ENCODE peak calls at places on chromosomes 11 and 22, in nine cellular contexts. G is BJ, B is fibroblast of the aortic adventitia, C is lung, I is kidney, U is upper lobe of left lung, V is A549, J is PC-9, S is transverse colon. L is an unnamed sample.

GRCh38 chr22:25656724-25657123 is 85.3 kb upstream of the MYO18B start:
- DNase-seq in G (no peak), B (no peak), C (no peak), I (no peak), U (no peak), V (no peak), J (no peak), S (no peak), L (no peak)

GRCh38 chr11:18668131-18668530 is 30.4 kb upstream of the TMEM86A start:
- DNase-seq in G (no peak), B (no peak), C (no peak), I (no peak), U (no peak), V (no peak), J (no peak), S (no peak), L (no peak)

GRCh38 chr11:111459506-111460270 is 52.5 kb downstream of the BTG4 start:
- DNase-seq in G (no peak), B (no peak), C (no peak), I (no peak), U (no peak), V (no peak), J (no peak), S (no peak), L (no peak)

GRCh38 chr11:8192016-8192895 is 23.4 kb upstream of the RIC3 start:
- DNase-seq in G (peak; percentile 3), B (peak; percentile 75), C (peak; percentile 48), I (no peak), U (peak; percentile 44), V (peak; percentile 69), J (no peak), S (peak; percentile 72), L (peak; percentile 18)

GRCh38 chr11:114353448-114353847 is 46.9 kb downstream of the C11orf71 start:
- DNase-seq in G (no peak), B (no peak), C (no peak), I (no peak), U (no peak), V (no peak), J (no peak), S (no peak), L (no peak)

GRCh38 chr22:36872084-36872483 is 11.3 kb downstream of the NCF4 start:
- DNase-seq in G (no peak), B (no peak), C (no peak), I (no peak), U (no peak), V (no peak), J (peak; percentile 40), S (no peak), L (no peak)

GRCh38 chr11:11592146-11592684 is 29.6 kb downstream of the GALNT18 start:
- DNase-seq in G (no peak), B (no peak), C (peak; percentile 7), I (no peak), U (no peak), V (no peak), J (no peak), S (no peak), L (no peak)

GRCh38 chr22:27195516-27195915 is 538.1 kb downstream of the MIAT start:
- DNase-seq in G (no peak), B (no peak), C (no peak), I (no peak), U (no peak), V (no peak), J (no peak), S (no peak), L (no peak)

GRCh38 chr11:117906710-117907109 is 22.5 kb downstream of the TMPRSS13 start:
- DNase-seq in G (no peak), B (no peak), C (no peak), I (no peak), U (no peak), V (no peak), J (no peak), S (no peak), L (no peak)

GRCh38 chr11:117905524-117905923 is 23.7 kb downstream of the TMPRSS13 start:
- DNase-seq in G (no peak), B (no peak), C (no peak), I (no peak), U (no peak), V (no peak), J (no peak), S (no peak), L (no peak)

GRCh38 chr11:117908959-117909610 is 20.1 kb downstream of the TMPRSS13 start:
- DNase-seq in G (no peak), B (no peak), C (no peak), I (no peak), U (no peak), V (no peak), J (no peak), S (no peak), L (no peak)

GRCh38 chr11:117908261-117908895 is 20.8 kb downstream of the TMPRSS13 start:
- DNase-seq in G (no peak), B (no peak), C (no peak), I (no peak), U (peak; percentile 44), V (no peak), J (no peak), S (no peak), L (no peak)

DNA sequence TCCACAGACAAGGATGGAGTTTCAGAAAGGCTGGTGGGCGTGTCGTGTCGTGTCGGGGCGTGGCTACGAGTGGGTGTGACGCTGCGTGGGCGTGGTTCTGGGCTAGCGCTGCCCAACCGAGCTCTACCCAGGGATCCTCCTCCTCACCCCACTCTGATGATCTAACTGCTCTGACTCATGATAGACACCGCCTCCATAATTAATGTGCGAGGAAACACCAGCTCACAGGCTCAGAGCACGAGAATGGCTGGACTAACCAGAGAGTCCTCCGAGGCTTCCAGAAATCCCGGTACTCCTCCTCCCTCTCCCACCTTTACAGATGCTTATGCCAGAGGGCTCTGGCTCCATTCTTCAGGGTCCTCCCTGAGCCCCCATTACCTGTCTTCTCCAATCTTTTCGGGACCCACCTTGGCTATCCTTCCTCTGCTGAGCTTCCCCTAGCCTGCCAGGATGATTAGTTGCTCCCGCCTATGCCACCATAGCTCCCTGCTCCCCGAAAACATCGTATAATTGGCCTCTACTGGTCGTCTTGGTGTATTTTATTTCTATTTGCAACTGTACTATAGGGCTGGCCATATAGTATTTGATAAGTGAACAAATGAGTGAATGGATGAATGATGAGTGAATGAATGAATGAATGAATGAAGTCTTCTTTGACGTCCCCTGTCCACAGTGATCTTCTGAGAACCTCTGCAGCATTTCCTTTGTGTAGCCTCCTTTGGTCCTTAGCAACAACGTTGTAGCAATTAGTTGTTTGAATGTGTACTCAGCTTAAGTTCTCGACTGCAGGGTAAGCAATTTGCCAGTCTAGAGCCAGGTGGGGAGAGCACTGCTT is 21.7 kb downstream of the TMPRSS13 start:
- DNase-seq in G (peak; percentile 32), B (peak; percentile 87), C (peak; percentile 83), I (peak; percentile 96), U (peak; percentile 95), V (peak; percentile 83), J (peak; percentile 95), S (peak; percentile 88), L (peak; percentile 16)
- H3K4me3 ChIP-seq in G (no peak overlapping the region), B (peak overlapping the region; percentile 35), C (no peak overlapping the region), I (no peak overlapping the region), U (no peak overlapping the region), V (peak overlapping the region; percentile 11), J (peak overlapping the region; percentile 39), S (no peak overlapping the region), L (no peak overlapping the region)

GRCh38 chr11:72789493-72790131 is 4.2 kb downstream of the STARD10 start:
- DNase-seq in G (no peak), B (peak; percentile 61), C (no peak), I (no peak), U (peak; percentile 45), V (no peak), J (peak; percentile 79), S (no peak), L (no peak)

GRCh38 chr11:72788250-72788649 is 5.6 kb downstream of the STARD10 start:
- DNase-seq in G (no peak), B (no peak), C (no peak), I (no peak), U (no peak), V (no peak), J (no peak), S (no peak), L (no peak)

GRCh38 chr11:72784662-72785061 is 9.2 kb downstream of the STARD10 start:
- DNase-seq in G (no peak), B (no peak), C (no peak), I (no peak), U (peak; percentile 33), V (no peak), J (no peak), S (no peak), L (no peak)

GRCh38 chr11:72786305-72787261 is 7.3 kb downstream of the STARD10 start:
- DNase-seq in G (no peak), B (no peak), C (peak; percentile 79), I (no peak), U (no peak), V (no peak), J (peak; percentile 99), S (peak; percentile 81), L (no peak)

DNA sequence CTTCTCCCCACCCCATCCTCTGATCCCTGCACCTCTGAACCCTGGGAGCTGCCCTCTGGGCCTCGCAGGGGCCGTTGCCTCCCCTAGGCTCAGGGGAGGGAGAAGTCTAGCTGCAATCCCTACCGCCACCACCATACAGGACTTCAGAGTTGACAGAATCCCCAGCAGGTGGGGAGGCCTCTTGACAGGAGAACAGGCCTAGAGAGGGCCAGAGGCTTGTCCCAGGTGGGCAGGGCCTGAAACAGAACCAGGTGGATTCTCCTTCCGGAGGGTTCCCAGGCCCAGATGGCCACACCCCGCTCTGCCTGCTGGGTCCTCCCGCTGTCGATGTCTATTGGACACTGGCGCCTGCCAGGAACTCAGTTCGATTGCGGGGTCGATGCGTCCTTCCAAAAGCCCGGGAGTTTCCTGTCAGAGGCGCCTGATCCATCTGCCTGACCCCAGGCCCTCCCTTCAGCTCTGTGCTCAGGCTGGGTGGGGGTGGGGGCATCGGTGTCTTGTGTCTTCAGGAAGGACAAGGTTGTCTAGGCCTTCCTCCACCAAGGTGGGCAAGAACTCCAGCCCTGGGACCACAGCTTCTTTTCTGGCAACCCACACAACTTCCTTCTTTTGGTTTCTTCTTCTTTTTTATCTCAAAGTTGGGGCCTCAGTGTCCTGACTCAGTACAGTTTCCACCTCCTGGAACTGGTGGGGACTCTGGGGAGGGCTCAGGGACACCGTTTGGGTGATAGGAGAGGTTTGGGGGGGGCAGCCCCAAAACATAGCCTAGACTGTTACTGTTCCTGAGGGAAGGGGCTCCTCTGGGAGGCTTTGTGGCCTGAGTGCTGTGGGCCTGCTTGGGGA is 6.4 kb downstream of the STARD10 start:
- DNase-seq in G (no peak), B (no peak), C (no peak), I (no peak), U (peak; percentile 58), V (no peak), J (no peak), S (peak; percentile 72), L (no peak)
- TF ChIP-seq CTCF in G (no peak), B (peak; percentile 9), C (no peak), I (no peak), U (no peak), V (no peak), J (no peak), S (peak; percentile 51), L (no peak)

GRCh38 chr11:1852885-1853284 is at the start of gene LSP1:
- DNase-seq in G (no peak), B (no peak), C (no peak), I (peak; percentile 82), U (peak; percentile 85), V (no peak), J (no peak), S (peak; percentile 80), L (no peak)
- H3K4me3 ChIP-seq in G (no peak within 1 kb of the TSS), B (no peak within 1 kb of the TSS), C (peak within 1 kb of the TSS; percentile 30), I (no peak within 1 kb of the TSS), U (peak within 1 kb of the TSS; percentile 52), V (no peak within 1 kb of the TSS), J (no peak within 1 kb of the TSS), S (peak within 1 kb of the TSS; percentile 3), L (no peak within 1 kb of the TSS)

GRCh38 chr22:43370045-43370444 is 26.9 kb upstream of the SCUBE1 start:
- DNase-seq in G (no peak), B (no peak), C (no peak), I (no peak), U (no peak), V (no peak), J (no peak), S (no peak), L (no peak)

GRCh38 chr22:43363580-43364435 is 20.6 kb upstream of the SCUBE1 start:
- DNase-seq in G (no peak), B (no peak), C (no peak), I (no peak), U (peak; percentile 33), V (no peak), J (no peak), S (no peak), L (no peak)

GRCh38 chr22:43365715-43366440 is 22.7 kb upstream of the SCUBE1 start:
- DNase-seq in G (no peak), B (no peak), C (no peak), I (no peak), U (no peak), V (no peak), J (no peak), S (no peak), L (no peak)
- TF ChIP-seq CTCF in G (no peak), B (no peak), C (no peak), I (no peak), U (no peak), V (no peak), J (no peak), S (no peak), L (no peak)

L was measured in AG09309.